ENCODE peak calls at places on chromosomes 7 and 10, in ten cellular contexts. T is GM13977; K is neural crest cell; P is upper lobe of right lung; L is OCI-LY7; V is neural progenitor cell; N is transverse colon; X is MCF 10A; A is AG04450; F is activated CD8-positive, alpha-beta T cell treated with anti-CD3 and anti-CD28 coated beads for 36 hours. D is an unnamed sample.
A peak's percentile ranks its signal among the peaks of the same experiment; 100 is the strongest.

GRCh38 chr7:44185729-44186128 is 3.5 kb downstream of the GCK start:
- DNase-seq in V (no peak), X (no peak), T (no peak), K (no peak), P (peak; percentile 54), A (no peak), F (no peak), N (no peak), L (no peak), D (no peak)

GRCh38 chr10:112914288-112914952 is 35.6 kb upstream of the TCF7L2 start:
- DNase-seq in A (no peak), L (no peak), P (no peak), X (peak; percentile 39), N (no peak), V (no peak), F (no peak), T (no peak), K (no peak), D (no peak)

GRCh38 chr10:18582803-18583202 is 68.6 kb downstream of the NSUN6 start:
- DNase-seq in V (no peak), F (peak; percentile 62), N (no peak), L (no peak), P (no peak), T (no peak), A (no peak), X (no peak), K (no peak), D (no peak)

GRCh38 chr7:31410265-31410664 is 69.7 kb upstream of the NEUROD6 start:
- DNase-seq in X (no peak), F (no peak), A (no peak), N (no peak), P (no peak), L (no peak), K (no peak), V (no peak), T (no peak), D (no peak)

GRCh38 chr10:106310596-106310995 is 853.9 kb downstream of the SORCS1 start:
- DNase-seq in A (no peak), F (no peak), V (peak; percentile 67), X (no peak), P (no peak), K (no peak), N (no peak), L (no peak), T (no peak), D (no peak)

GRCh38 chr10:71705582-71705981 is 14.0 kb downstream of the C10orf105 start:
- DNase-seq in N (no peak), P (no peak), L (no peak), K (no peak), A (no peak), X (peak; percentile 36), V (no peak), F (no peak), T (no peak), D (no peak)

GRCh38 chr10:102918817-102919236 is 733 bp downstream of the CNNM2 start:
- DNase-seq in X (no peak), L (peak; percentile 48), F (peak; percentile 54), A (no peak), N (peak; percentile 30), T (peak; percentile 54), V (peak; percentile 48), P (peak; percentile 66), K (no peak), D (peak; percentile 64)

GRCh38 chr10:35129185-35129674 is 2.6 kb downstream of the CREM start:
- DNase-seq in F (no peak), L (no peak), P (no peak), T (no peak), X (no peak), K (no peak), A (no peak), N (no peak), V (no peak), D (no peak)

GRCh38 chr7:135672560-135673359 is 10.4 kb downstream of the STMP1 start:
- DNase-seq in P (no peak), L (peak; percentile 50), X (peak; percentile 77), A (peak; percentile 58), V (peak; percentile 67), F (peak; percentile 21), T (peak; percentile 51), N (no peak), K (peak; percentile 14), D (peak; percentile 47)

GRCh38 chr10:22229756-22230330 is 12.0 kb upstream of the EBLN1 start:
- DNase-seq in A (no peak), K (no peak), F (no peak), X (peak; percentile 32), V (no peak), T (no peak), N (no peak), L (peak; percentile 4), P (no peak), D (no peak)

GRCh38 chr7:19122018-19122588 is 4.7 kb upstream of the TWIST1 start:
- DNase-seq in A (no peak), K (no peak), N (no peak), V (peak; percentile 69), X (peak; percentile 64), F (no peak), T (no peak), L (peak; percentile 1), P (no peak), D (no peak)

GRCh38 chr7:3234051-3234450 is 67.0 kb upstream of the SDK1 start:
- DNase-seq in N (no peak), K (no peak), A (no peak), P (no peak), X (no peak), T (no peak), V (no peak), F (no peak), L (no peak), D (no peak)

GRCh38 chr10:788796-789748 is 99.6 kb upstream of the DIP2C start:
- DNase-seq in L (no peak), V (peak; percentile 72), K (peak; percentile 51), P (peak; percentile 87), A (peak; percentile 20), T (no peak), F (peak; percentile 65), X (no peak), N (peak; percentile 82), D (peak; percentile 75)
- TF ChIP-seq CTCF in L (peak; percentile 33), V (peak; percentile 54), K (peak; percentile 56), P (peak; percentile 63), A (peak; percentile 75), T (peak; percentile 40), F (peak; percentile 40), X (no peak), N (no peak), D (peak; percentile 30)

DNA sequence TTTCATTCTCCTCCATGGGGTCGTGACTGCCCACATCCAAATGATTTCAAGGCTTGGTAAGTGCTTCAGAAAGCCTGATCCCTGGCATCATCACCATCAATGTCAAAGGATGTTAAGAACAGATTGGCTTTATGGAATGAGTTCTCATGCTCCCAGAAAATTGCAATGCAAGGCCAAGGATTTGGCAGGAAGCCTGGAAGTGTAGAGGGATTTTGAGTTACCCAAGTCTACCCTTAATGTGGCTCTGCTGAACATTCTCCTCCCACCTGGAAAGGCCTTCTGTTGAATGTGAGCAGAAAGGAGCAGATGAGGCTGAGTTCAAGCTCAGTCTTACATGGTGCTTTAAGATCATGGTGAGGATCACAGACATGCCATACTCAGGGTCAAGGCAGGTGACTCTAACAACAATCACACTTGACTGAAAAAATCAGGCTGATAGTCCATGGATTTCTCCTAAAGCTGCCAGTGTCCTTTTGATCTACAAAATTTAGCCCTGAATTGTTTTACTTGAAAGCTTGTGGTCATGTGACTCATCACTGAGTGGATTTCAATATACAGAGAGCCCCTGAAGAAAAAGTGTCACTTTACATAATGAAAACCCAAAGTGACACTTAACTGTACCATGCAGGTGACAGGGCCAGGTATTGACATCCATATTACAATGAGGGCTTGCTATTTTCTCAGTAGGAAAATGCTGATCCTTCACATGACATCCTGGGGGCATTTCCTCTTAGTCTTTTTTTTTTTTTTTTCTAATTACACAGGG is 111.1 kb upstream of the PDLIM1 start:
- DNase-seq in X (no peak), K (no peak), F (no peak), V (no peak), P (no peak), N (no peak), A (no peak), T (no peak), L (no peak), D (no peak)
- TF ChIP-seq CTCF in X (no peak), K (no peak), F (no peak), V (no peak), P (no peak), N (no peak), A (no peak), T (no peak), L (no peak), D (no peak)

GRCh38 chr7:26574476-26574875 is 282.8 kb downstream of the SNX10 start:
- DNase-seq in N (no peak), A (no peak), V (no peak), K (no peak), X (peak; percentile 75), L (no peak), P (no peak), T (no peak), F (no peak), D (no peak)
- TF ChIP-seq CTCF in N (no peak), A (no peak), V (no peak), K (no peak), X (no peak), L (no peak), P (no peak), T (no peak), F (no peak), D (no peak)

DNA sequence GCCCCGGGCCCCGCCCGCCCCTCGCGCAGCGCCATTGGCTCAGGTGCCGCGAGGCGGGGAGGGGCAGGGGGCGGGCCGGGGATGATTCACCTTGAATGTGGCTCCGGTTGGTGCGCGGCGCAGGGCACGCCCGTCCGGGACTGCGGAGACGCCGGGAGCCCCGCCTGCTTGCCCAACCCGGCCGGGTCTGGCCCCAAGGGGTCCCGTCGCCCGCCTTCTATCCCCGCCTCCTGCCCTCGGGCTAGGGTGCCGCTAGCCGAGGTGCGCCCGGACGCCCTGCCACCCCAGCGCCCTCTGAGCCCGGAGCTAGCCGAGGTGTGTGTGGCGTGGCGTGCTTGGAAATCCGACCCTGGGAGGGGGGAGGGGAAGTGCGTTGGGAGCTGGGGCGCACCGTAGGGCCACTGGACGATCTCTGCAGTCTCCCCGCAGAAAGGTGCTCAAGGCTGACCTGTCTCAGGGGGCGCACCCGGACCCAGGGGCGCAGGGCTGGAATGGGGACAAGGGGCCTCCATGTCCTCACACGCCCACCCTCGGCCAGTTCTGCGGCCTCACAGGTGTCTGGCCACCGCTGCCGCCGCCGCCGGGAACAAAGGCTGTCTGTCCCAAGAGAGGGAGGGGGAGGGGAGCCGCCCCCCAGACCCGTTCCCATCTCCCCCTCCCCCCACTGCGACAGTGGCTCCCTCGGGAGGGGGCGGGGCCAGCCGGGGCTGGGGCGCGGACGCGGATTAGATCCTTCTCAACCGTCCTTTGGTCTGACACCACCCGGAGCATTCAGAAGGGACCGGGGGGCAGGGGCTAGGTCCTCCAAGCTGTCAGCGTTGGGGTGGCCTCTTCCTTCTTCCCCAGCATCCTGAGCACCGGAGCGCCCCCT is 169.0 kb downstream of the NRF1 start:
- DNase-seq in A (no peak), V (peak; percentile 71), F (peak; percentile 91), N (peak; percentile 91), P (peak; percentile 96), K (no peak), T (no peak), X (peak; percentile 91), L (peak; percentile 79), D (no peak)
- TF ChIP-seq CTCF in A (no peak), V (no peak), F (no peak), N (no peak), P (no peak), K (no peak), T (no peak), X (no peak), L (no peak), D (no peak)

D was measured in GM20000.